ENCODE peak calls at places on chromosomes 16 and 17, in eight cellular contexts. One of them, this sample, is unnamed.
A peak's percentile ranks its signal among the peaks of the same experiment; 100 is the strongest.

GRCh38 chr17:44628234-44629188 is 27.8 kb upstream of the MEIOC start:
- DNase-seq in esophagus muscularis mucosa: no peak
- DNase-seq in upper lobe of left lung: no peak
- DNase-seq in transverse colon: no peak
- DNase-seq in breast epithelium: no peak
- DNase-seq in endothelial cell of umbilical vein: peak; percentile 20
- DNase-seq in H1: peak; percentile 78
- DNase-seq in prostate gland: no peak
- DNase-seq in this sample: no peak

GRCh38 chr16:69039333-69039941 is 66.0 kb upstream of the HAS3 start:
- DNase-seq in esophagus muscularis mucosa: no peak
- DNase-seq in upper lobe of left lung: no peak
- DNase-seq in transverse colon: no peak
- DNase-seq in breast epithelium: no peak
- DNase-seq in endothelial cell of umbilical vein: peak; percentile 81
- DNase-seq in H1: no peak
- DNase-seq in prostate gland: no peak
- DNase-seq in this sample: no peak

GRCh38 chr16:25411376-25412081 is 153.9 kb upstream of the ZKSCAN2 start:
- DNase-seq in esophagus muscularis mucosa: no peak
- DNase-seq in upper lobe of left lung: no peak
- DNase-seq in transverse colon: no peak
- DNase-seq in breast epithelium: no peak
- DNase-seq in endothelial cell of umbilical vein: no peak
- DNase-seq in H1: no peak
- DNase-seq in prostate gland: no peak
- DNase-seq in this sample: no peak

GRCh38 chr17:59388070-59388556 is 56.7 kb downstream of the YPEL2 start:
- DNase-seq in esophagus muscularis mucosa: no peak
- DNase-seq in upper lobe of left lung: no peak
- DNase-seq in transverse colon: no peak
- DNase-seq in breast epithelium: no peak
- DNase-seq in endothelial cell of umbilical vein: no peak
- DNase-seq in H1: no peak
- DNase-seq in prostate gland: no peak
- DNase-seq in this sample: no peak

GRCh38 chr16:77402672-77403071 is 32.2 kb downstream of the ADAMTS18 start:
- DNase-seq in esophagus muscularis mucosa: peak; percentile 10
- DNase-seq in upper lobe of left lung: no peak
- DNase-seq in transverse colon: no peak
- DNase-seq in breast epithelium: no peak
- DNase-seq in endothelial cell of umbilical vein: peak; percentile 49
- DNase-seq in H1: no peak
- DNase-seq in prostate gland: no peak
- DNase-seq in this sample: no peak

GRCh38 chr17:78915872-78916632 is 9.1 kb downstream of the TIMP2 start:
- DNase-seq in esophagus muscularis mucosa: peak; percentile 94
- DNase-seq in upper lobe of left lung: peak; percentile 67
- DNase-seq in transverse colon: peak; percentile 55
- DNase-seq in breast epithelium: no peak
- DNase-seq in endothelial cell of umbilical vein: peak; percentile 46
- DNase-seq in H1: no peak
- DNase-seq in prostate gland: no peak
- DNase-seq in this sample: peak; percentile 42

GRCh38 chr17:10251212-10251948 is 53.0 kb upstream of the GAS7 start:
- DNase-seq in esophagus muscularis mucosa: no peak
- DNase-seq in upper lobe of left lung: no peak
- DNase-seq in transverse colon: no peak
- DNase-seq in breast epithelium: no peak
- DNase-seq in endothelial cell of umbilical vein: no peak
- DNase-seq in H1: no peak
- DNase-seq in prostate gland: no peak
- DNase-seq in this sample: no peak

GRCh38 chr16:84791501-84791900 is 28.3 kb upstream of the CRISPLD2 start:
- DNase-seq in esophagus muscularis mucosa: no peak
- DNase-seq in upper lobe of left lung: no peak
- DNase-seq in transverse colon: no peak
- DNase-seq in breast epithelium: no peak
- DNase-seq in endothelial cell of umbilical vein: no peak
- DNase-seq in H1: no peak
- DNase-seq in prostate gland: no peak
- DNase-seq in this sample: no peak

GRCh38 chr17:7072406-7072805 is 7.6 kb downstream of the CLEC10A start:
- DNase-seq in esophagus muscularis mucosa: no peak
- DNase-seq in upper lobe of left lung: no peak
- DNase-seq in transverse colon: no peak
- DNase-seq in breast epithelium: no peak
- DNase-seq in endothelial cell of umbilical vein: no peak
- DNase-seq in H1: no peak
- DNase-seq in prostate gland: no peak
- DNase-seq in this sample: no peak

GRCh38 chr16:89216315-89217137 is 977 bp upstream of the ZNF778 start:
- DNase-seq in esophagus muscularis mucosa: no peak
- DNase-seq in upper lobe of left lung: peak; percentile 85
- DNase-seq in transverse colon: peak; percentile 85
- DNase-seq in breast epithelium: peak; percentile 78
- DNase-seq in endothelial cell of umbilical vein: peak; percentile 85
- DNase-seq in H1: peak; percentile 85
- DNase-seq in prostate gland: peak; percentile 82
- DNase-seq in this sample: peak; percentile 82

GRCh38 chr16:61432421-61432820 is 603.8 kb downstream of the CDH8 start:
- DNase-seq in esophagus muscularis mucosa: no peak
- DNase-seq in upper lobe of left lung: no peak
- DNase-seq in transverse colon: no peak
- DNase-seq in breast epithelium: no peak
- DNase-seq in endothelial cell of umbilical vein: no peak
- DNase-seq in H1: no peak
- DNase-seq in prostate gland: no peak
- DNase-seq in this sample: no peak

GRCh38 chr17:4998666-4999428 is 1.1 kb downstream of the KIF1C start:
- DNase-seq in esophagus muscularis mucosa: no peak
- DNase-seq in upper lobe of left lung: no peak
- DNase-seq in transverse colon: peak; percentile 65
- DNase-seq in breast epithelium: peak; percentile 27
- DNase-seq in endothelial cell of umbilical vein: no peak
- DNase-seq in H1: peak; percentile 51
- DNase-seq in prostate gland: no peak
- DNase-seq in this sample: peak; percentile 53

GRCh38 chr17:4604111-4604644 is 19.8 kb downstream of the SMTNL2 start:
- DNase-seq in esophagus muscularis mucosa: no peak
- DNase-seq in upper lobe of left lung: peak; percentile 36
- DNase-seq in transverse colon: no peak
- DNase-seq in breast epithelium: peak; percentile 30
- DNase-seq in endothelial cell of umbilical vein: no peak
- DNase-seq in H1: no peak
- DNase-seq in prostate gland: no peak
- DNase-seq in this sample: peak; percentile 65

GRCh38 chr17:3986270-3986938 is 22.2 kb upstream of the ATP2A3 start:
- DNase-seq in esophagus muscularis mucosa: no peak
- DNase-seq in upper lobe of left lung: no peak
- DNase-seq in transverse colon: no peak
- DNase-seq in breast epithelium: no peak
- DNase-seq in endothelial cell of umbilical vein: peak; percentile 57
- DNase-seq in H1: no peak
- DNase-seq in prostate gland: no peak
- DNase-seq in this sample: peak; percentile 39

GRCh38 chr17:59371426-59372099 is 40.1 kb downstream of the YPEL2 start:
- DNase-seq in esophagus muscularis mucosa: no peak
- DNase-seq in upper lobe of left lung: no peak
- DNase-seq in transverse colon: peak; percentile 37
- DNase-seq in breast epithelium: no peak
- DNase-seq in endothelial cell of umbilical vein: peak; percentile 33
- DNase-seq in H1: no peak
- DNase-seq in prostate gland: no peak
- DNase-seq in this sample: no peak

GRCh38 chr17:29933379-29933778 is 3.4 kb upstream of the SSH2 start:
- DNase-seq in esophagus muscularis mucosa: no peak
- DNase-seq in upper lobe of left lung: no peak
- DNase-seq in transverse colon: no peak
- DNase-seq in breast epithelium: no peak
- DNase-seq in endothelial cell of umbilical vein: peak; percentile 24
- DNase-seq in H1: no peak
- DNase-seq in prostate gland: no peak
- DNase-seq in this sample: no peak

DNA sequence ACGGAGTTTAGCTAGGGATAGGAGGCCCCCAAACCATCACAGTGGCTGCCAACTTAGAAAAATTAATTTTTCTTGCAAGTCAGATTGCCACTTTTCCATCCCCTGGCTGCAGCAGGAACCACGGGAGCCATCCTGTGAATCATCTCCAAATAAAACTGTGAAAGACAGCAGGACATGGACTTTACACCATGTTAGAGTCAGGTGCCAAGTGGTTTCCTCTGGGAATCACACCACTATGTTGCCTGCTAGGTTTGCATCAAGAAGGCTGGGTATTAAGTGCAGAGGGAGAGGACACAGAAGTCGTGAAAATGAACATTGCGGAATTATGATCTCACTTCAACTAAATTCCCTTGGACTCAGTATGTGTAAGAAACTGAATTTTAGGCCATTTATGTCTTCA is 471.3 kb upstream of the GOT2 start:
- DNase-seq in esophagus muscularis mucosa: no peak
- DNase-seq in upper lobe of left lung: no peak
- DNase-seq in transverse colon: no peak
- DNase-seq in breast epithelium: no peak
- DNase-seq in endothelial cell of umbilical vein: no peak
- DNase-seq in H1: no peak
- DNase-seq in prostate gland: no peak
- DNase-seq in this sample: no peak
- TF ChIP-seq POLR2AphosphoS5 in esophagus muscularis mucosa: no peak
- TF ChIP-seq POLR2AphosphoS5 in upper lobe of left lung: no peak
- TF ChIP-seq POLR2AphosphoS5 in transverse colon: no peak
- TF ChIP-seq POLR2AphosphoS5 in breast epithelium: no peak
- TF ChIP-seq POLR2AphosphoS5 in endothelial cell of umbilical vein: no peak
- TF ChIP-seq POLR2AphosphoS5 in H1: no peak
- TF ChIP-seq POLR2AphosphoS5 in prostate gland: no peak
- TF ChIP-seq POLR2AphosphoS5 in this sample: no peak

GRCh38 chr16:35255186-35255803 is 1795.9 kb downstream of the TP53TG3F start:
- DNase-seq in esophagus muscularis mucosa: peak; percentile 81
- DNase-seq in upper lobe of left lung: no peak
- DNase-seq in transverse colon: no peak
- DNase-seq in breast epithelium: no peak
- DNase-seq in endothelial cell of umbilical vein: no peak
- DNase-seq in H1: no peak
- DNase-seq in prostate gland: no peak
- DNase-seq in this sample: no peak

GRCh38 chr16:35255816-35256215 is 1796.4 kb downstream of the TP53TG3F start:
- DNase-seq in esophagus muscularis mucosa: peak; percentile 89
- DNase-seq in upper lobe of left lung: no peak
- DNase-seq in transverse colon: no peak
- DNase-seq in breast epithelium: no peak
- DNase-seq in endothelial cell of umbilical vein: no peak
- DNase-seq in H1: no peak
- DNase-seq in prostate gland: no peak
- DNase-seq in this sample: no peak

GRCh38 chr16:35252356-35252936 is 1793.0 kb downstream of the TP53TG3F start:
- DNase-seq in esophagus muscularis mucosa: no peak
- DNase-seq in upper lobe of left lung: no peak
- DNase-seq in transverse colon: no peak
- DNase-seq in breast epithelium: no peak
- DNase-seq in endothelial cell of umbilical vein: peak; percentile 1
- DNase-seq in H1: no peak
- DNase-seq in prostate gland: no peak
- DNase-seq in this sample: no peak

GRCh38 chr16:35258381-35258780 is 1799.0 kb downstream of the TP53TG3F start:
- DNase-seq in esophagus muscularis mucosa: peak; percentile 90
- DNase-seq in upper lobe of left lung: no peak
- DNase-seq in transverse colon: no peak
- DNase-seq in breast epithelium: no peak
- DNase-seq in endothelial cell of umbilical vein: no peak
- DNase-seq in H1: no peak
- DNase-seq in prostate gland: no peak
- DNase-seq in this sample: no peak
- H3K9me3 ChIP-seq in esophagus muscularis mucosa: no peaks in the 10 kb centered on the region
- H3K9me3 ChIP-seq in upper lobe of left lung: peaks cover 4% of the 10 kb centered on the region
- H3K9me3 ChIP-seq in transverse colon: peaks cover 7% of the 10 kb centered on the region
- H3K9me3 ChIP-seq in breast epithelium: peaks cover 11% of the 10 kb centered on the region
- H3K9me3 ChIP-seq in endothelial cell of umbilical vein: peaks cover 4% of the 10 kb centered on the region
- H3K9me3 ChIP-seq in H1: peaks cover 42% of the 10 kb centered on the region
- H3K9me3 ChIP-seq in prostate gland: no peaks in the 10 kb centered on the region
- H3K9me3 ChIP-seq in this sample: no peaks in the 10 kb centered on the region

DNA sequence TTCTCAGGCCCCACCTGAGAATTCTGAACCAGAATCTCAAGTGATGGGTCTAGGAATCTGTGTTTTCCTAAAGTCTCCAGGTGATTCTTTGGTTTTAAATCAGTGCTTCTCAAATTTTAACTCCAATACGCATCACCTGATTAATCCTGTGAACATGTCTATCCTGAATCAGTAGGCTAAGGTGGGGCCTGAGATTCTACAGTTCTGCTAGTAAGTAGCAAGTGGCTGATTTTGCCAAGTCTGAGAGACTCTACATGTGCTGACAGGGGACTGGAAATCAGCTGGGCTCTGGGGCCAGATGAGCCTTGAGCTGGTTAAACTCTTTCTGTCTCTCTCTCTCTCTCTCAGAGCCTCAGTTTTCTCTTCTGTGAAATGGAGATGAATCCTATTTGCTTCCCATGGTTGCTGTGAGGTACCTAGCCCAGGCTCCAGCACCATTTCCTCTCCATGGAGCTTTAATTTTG is 9.0 kb downstream of the CCR7 start:
- DNase-seq in esophagus muscularis mucosa: no peak
- DNase-seq in upper lobe of left lung: no peak
- DNase-seq in transverse colon: no peak
- DNase-seq in breast epithelium: no peak
- DNase-seq in endothelial cell of umbilical vein: no peak
- DNase-seq in H1: no peak
- DNase-seq in prostate gland: no peak
- DNase-seq in this sample: peak; percentile 10
- H3K4me1 ChIP-seq in esophagus muscularis mucosa: peaks cover 84% of the 10 kb centered on the region
- H3K4me1 ChIP-seq in upper lobe of left lung: peaks cover 74% of the 10 kb centered on the region
- H3K4me1 ChIP-seq in transverse colon: peaks cover 30% of the 10 kb centered on the region
- H3K4me1 ChIP-seq in breast epithelium: peaks cover 47% of the 10 kb centered on the region
- H3K4me1 ChIP-seq in endothelial cell of umbilical vein: peaks cover 22% of the 10 kb centered on the region
- H3K4me1 ChIP-seq in H1: no peaks in the 10 kb centered on the region
- H3K4me1 ChIP-seq in prostate gland: peaks cover 13% of the 10 kb centered on the region
- H3K4me1 ChIP-seq in this sample: peaks cover 46% of the 10 kb centered on the region

DNA sequence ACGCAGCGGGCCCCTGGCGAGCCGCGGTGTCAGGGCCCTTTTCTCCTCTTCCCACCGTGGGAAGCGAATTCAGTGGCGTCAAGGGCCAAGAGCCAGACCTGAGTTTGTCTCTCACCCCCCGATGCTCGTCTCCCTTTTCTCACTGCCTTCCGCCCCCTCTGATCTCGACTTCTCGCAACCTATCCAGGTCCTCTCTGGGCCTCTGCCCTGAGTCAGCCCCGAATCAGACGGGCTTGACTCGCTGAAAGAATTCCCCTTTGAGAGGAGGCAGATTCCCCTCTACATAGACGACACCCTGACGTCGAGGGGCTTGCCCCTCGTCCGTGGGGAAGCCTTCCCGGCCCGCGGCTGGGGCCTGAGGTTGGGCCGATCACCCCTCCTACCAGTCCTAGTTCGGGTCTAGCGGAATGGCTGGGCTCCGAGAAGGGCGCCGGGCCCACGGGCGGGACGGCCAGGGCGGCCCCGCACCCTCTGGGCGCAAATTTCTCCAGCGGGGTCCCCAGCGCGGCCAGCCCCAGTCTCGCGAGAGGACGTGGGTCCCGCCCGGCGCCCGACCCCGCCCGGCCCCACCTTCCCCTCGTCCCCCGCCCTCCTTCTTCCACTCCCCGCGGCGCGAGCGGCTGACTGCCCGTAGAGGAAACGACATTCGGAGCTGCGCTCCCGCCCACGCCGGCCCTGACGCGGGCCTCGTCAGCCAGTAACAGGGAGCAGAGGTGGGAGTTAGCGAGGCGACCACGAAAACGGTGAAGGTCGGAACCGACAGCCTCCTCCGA is at the start of gene GGNBP2:
- DNase-seq in esophagus muscularis mucosa: peak; percentile 98
- DNase-seq in upper lobe of left lung: peak; percentile 92
- DNase-seq in transverse colon: peak; percentile 93
- DNase-seq in breast epithelium: peak; percentile 81
- DNase-seq in endothelial cell of umbilical vein: peak; percentile 88
- DNase-seq in H1: peak; percentile 95
- DNase-seq in prostate gland: peak; percentile 89
- DNase-seq in this sample: peak; percentile 92
- TF ChIP-seq POLR2AphosphoS5 in esophagus muscularis mucosa: peak; percentile 98
- TF ChIP-seq POLR2AphosphoS5 in upper lobe of left lung: peak; percentile 97
- TF ChIP-seq POLR2AphosphoS5 in transverse colon: peak; percentile 98
- TF ChIP-seq POLR2AphosphoS5 in breast epithelium: peak; percentile 92
- TF ChIP-seq POLR2AphosphoS5 in endothelial cell of umbilical vein: peak; percentile 68
- TF ChIP-seq POLR2AphosphoS5 in H1: peak; percentile 69
- TF ChIP-seq POLR2AphosphoS5 in prostate gland: peak; percentile 76
- TF ChIP-seq POLR2AphosphoS5 in this sample: peak; percentile 67

This sample was measured in stomach.